ENCODE peak calls at places on chromosomes 5 and 9, in six cellular contexts. B, Z, E, Y, T and P are unnamed samples.

GRCh38 chr5:40436535-40437237 is 243.0 kb upstream of the PTGER4 start:
- DNase-seq in T (no peak), Z (no peak), B (no peak), Y (no peak), E (no peak), P (no peak)

GRCh38 chr5:145689235-145689634 is 145.9 kb downstream of the PRELID2 start:
- DNase-seq in E (no peak), Y (no peak), Z (no peak), T (no peak), B (no peak), P (no peak)

GRCh38 chr5:130975847-130976246 is 189.2 kb downstream of the HINT1 start:
- DNase-seq in Z (no peak), E (no peak), Y (no peak), T (no peak), B (no peak), P (peak)

GRCh38 chr5:112938286-112938685 is 16.3 kb upstream of the REEP5 start:
- DNase-seq in T (no peak), E (no peak), Y (no peak), Z (no peak), B (no peak), P (no peak)

GRCh38 chr9:92947268-92948031 is at the start of gene FGD3:
- DNase-seq in Y (no peak), E (peak), B (no peak), Z (no peak), T (peak), P (no peak)

GRCh38 chr5:83524991-83525390 is 53.4 kb downstream of the VCAN start:
- DNase-seq in Z (no peak), E (no peak), B (no peak), Y (no peak), T (no peak), P (no peak)

GRCh38 chr5:150523472-150524350 is 15.8 kb downstream of the NDST1 start:
- DNase-seq in T (peak), E (peak), Y (no peak), Z (no peak), B (no peak), P (peak)

GRCh38 chr9:130126721-130127429 is 45.3 kb upstream of the NCS1 start:
- DNase-seq in T (no peak), E (no peak), B (no peak), Y (no peak), Z (no peak), P (no peak)

GRCh38 chr9:2992427-2992826 is 148.5 kb upstream of the PUM3 start:
- DNase-seq in B (no peak), E (no peak), Y (no peak), Z (no peak), T (no peak), P (peak)

GRCh38 chr5:145056805-145057204 is 778.3 kb downstream of the PRELID2 start:
- DNase-seq in E (no peak), T (no peak), Z (no peak), Y (no peak), B (no peak), P (peak)

GRCh38 chr5:174721522-174722432 is 2.6 kb upstream of the MSX2 start:
- DNase-seq in Z (no peak), E (no peak), T (no peak), Y (no peak), B (no peak), P (no peak)

GRCh38 chr9:16813838-16814237 is 56.6 kb downstream of the BNC2 start:
- DNase-seq in B (no peak), T (no peak), Y (no peak), E (no peak), Z (no peak), P (no peak)

GRCh38 chr9:116284518-116284917 is 130.9 kb downstream of the PAPPA start:
- DNase-seq in Y (no peak), E (no peak), T (no peak), Z (no peak), B (no peak), P (no peak)

GRCh38 chr5:82365026-82365425 is 86.9 kb upstream of the RPS23 start:
- DNase-seq in Z (no peak), B (no peak), E (no peak), T (no peak), Y (no peak), P (no peak)

GRCh38 chr5:69528015-69528414 is 32.0 kb upstream of the GTF2H2C start:
- DNase-seq in Z (no peak), T (no peak), Y (no peak), E (no peak), B (no peak), P (no peak)

GRCh38 chr9:908806-909205 is 67.3 kb downstream of the DMRT1 start:
- DNase-seq in T (no peak), Y (no peak), E (no peak), Z (no peak), B (no peak), P (no peak)

GRCh38 chr9:912776-913175 is 63.7 kb upstream of the DMRT3 start:
- DNase-seq in B (no peak), Y (no peak), Z (no peak), T (no peak), E (no peak), P (no peak)

GRCh38 chr9:911003-911402 is 65.5 kb upstream of the DMRT3 start:
- DNase-seq in Y (no peak), B (no peak), E (peak), T (no peak), Z (no peak), P (no peak)
- TF ChIP-seq CTCF in Y (no peak), B (no peak), E (no peak), T (no peak), Z (no peak), P (no peak)

DNA sequence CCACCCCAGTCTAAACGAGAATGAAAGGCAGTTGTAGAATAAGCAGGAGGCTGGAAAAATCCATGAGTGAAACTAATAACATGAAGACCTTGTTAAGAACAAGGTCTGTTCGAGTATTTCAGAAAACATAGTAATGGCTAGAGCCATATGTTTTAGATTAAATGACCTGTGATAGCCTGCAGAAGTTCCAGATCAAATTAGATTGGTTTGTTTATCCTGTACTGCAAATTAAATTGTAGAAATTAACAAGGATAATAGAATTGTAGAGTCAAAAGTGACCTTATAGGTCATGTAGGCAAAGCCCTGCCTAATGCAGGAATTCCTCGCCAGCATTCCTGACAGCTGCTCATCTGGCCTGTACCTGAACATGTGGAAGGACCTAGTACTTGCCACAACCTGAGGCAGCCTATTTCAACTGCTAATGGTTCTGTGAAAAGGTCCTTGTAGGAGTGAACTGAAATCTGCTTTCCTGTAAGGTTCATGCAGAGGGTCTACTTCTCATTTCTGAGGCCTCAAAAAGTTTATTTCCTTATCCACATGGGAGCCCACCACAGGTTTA is 17.2 kb downstream of the LIX1 start:
- DNase-seq in Z (no peak), Y (no peak), T (no peak), B (no peak), E (no peak), P (no peak)
- TF ChIP-seq CTCF in Z (no peak), Y (no peak), T (no peak), B (no peak), E (no peak), P (no peak)

GRCh38 chr5:3197699-3198098 is 397.9 kb upstream of the IRX1 start:
- DNase-seq in T (peak), B (no peak), Z (no peak), E (peak), Y (no peak), P (no peak)

GRCh38 chr5:3194684-3195083 is 400.9 kb upstream of the IRX1 start:
- DNase-seq in Z (no peak), Y (no peak), B (no peak), E (peak), T (no peak), P (no peak)

GRCh38 chr5:3194141-3194540 is 401.5 kb upstream of the IRX1 start:
- DNase-seq in Z (no peak), E (no peak), Y (no peak), B (no peak), T (no peak), P (no peak)

GRCh38 chr5:3197237-3197636 is 398.4 kb upstream of the IRX1 start:
- DNase-seq in B (no peak), Y (no peak), E (no peak), T (no peak), Z (no peak), P (no peak)

DNA sequence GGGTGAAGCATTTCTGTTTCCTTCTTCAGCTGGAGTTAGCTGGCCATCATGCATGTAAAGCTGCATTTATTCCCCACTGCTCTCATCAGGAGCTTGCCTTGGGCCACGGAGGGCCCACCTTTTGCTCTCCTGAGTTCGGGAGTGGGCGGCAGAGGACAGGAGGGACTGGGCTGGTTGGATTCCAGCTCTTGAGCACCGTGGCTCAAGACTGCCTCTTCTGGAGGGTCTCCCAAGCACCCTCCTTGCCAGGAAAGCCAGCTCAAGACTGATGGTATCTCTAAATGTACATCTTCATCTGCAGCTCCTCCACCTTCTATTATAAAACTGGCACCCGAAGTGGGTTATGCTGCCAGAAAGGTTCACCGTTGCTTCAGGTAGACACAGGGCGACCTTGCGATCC is 399.6 kb upstream of the IRX1 start:
- DNase-seq in E (no peak), T (no peak), B (no peak), Z (no peak), Y (no peak), P (no peak)
- TF ChIP-seq CTCF in E (no peak), T (no peak), B (no peak), Z (no peak), Y (no peak), P (no peak)

GRCh38 chr5:180557201-180557809 is 34.0 kb downstream of the SCGB3A1 start:
- DNase-seq in Y (no peak), B (no peak), Z (no peak), T (no peak), E (no peak), P (no peak)

GRCh38 chr5:180555168-180555921 is 36.0 kb downstream of the SCGB3A1 start:
- DNase-seq in Z (no peak), B (no peak), T (no peak), Y (no peak), E (no peak), P (no peak)

GRCh38 chr5:180563994-180564393 is 27.3 kb downstream of the SCGB3A1 start:
- DNase-seq in T (no peak), B (no peak), Z (no peak), Y (no peak), E (no peak), P (no peak)

GRCh38 chr5:180553530-180553929 is 37.8 kb downstream of the SCGB3A1 start:
- DNase-seq in B (no peak), Y (no peak), T (no peak), Z (no peak), E (no peak), P (no peak)

DNA sequence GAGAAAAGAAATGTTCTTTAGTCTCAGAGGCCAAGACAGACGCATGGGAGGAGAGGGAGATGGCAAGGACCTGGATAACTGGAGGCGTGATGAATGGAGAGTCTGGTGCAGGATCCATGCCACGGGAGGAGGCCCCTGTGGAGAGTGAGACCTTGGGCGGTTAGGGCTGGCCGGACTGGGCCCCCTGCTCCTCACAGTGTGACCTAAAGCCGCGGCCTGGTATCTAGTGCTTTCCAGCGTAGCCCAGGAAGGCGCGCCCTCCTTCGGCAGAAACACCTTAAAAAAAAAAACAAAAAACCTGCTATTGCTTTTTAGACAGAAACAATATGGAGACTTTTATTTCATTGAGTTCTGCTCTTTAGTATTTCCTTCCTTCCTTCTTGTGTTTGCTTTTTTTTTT is 33.1 kb downstream of the SCGB3A1 start:
- DNase-seq in E (no peak), B (no peak), Z (no peak), Y (no peak), T (no peak), P (no peak)
- TF ChIP-seq CTCF in E (no peak), B (no peak), Z (no peak), Y (no peak), T (no peak), P (no peak)

DNA sequence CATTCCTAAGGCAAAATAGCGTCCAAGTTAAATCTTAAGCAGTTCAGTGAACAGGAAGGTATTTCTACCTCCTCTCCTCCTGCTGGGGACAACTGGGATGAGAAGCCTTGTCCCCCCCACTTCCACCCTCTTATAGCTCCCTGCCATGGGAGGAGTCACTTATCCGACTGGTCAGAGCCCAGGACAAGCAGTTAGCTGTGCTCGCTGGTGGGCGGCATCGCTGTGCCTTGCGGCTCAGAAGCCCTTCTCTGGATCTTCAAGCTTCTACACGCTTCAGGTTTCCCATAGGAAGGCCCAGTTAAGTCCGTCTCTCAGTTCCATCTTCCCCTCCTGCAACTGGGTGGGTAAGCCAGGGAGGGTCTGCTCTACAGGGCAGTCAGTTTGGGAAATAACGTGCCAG is 77.2 kb downstream of the PAX5 start:
- DNase-seq in Y (no peak), E (no peak), B (no peak), T (no peak), Z (no peak), P (no peak)
- TF ChIP-seq CTCF in Y (no peak), E (no peak), B (no peak), T (no peak), Z (no peak), P (no peak)

GRCh38 chr5:126741361-126741760 is 35.6 kb upstream of the LMNB1 start:
- DNase-seq in T (no peak), B (no peak), Y (no peak), Z (no peak), E (no peak), P (no peak)
- TF ChIP-seq CTCF in T (no peak), B (no peak), Y (no peak), Z (no peak), E (no peak), P (no peak)

GRCh38 chr5:67908145-67908765 is 307.3 kb upstream of the PIK3R1 start:
- DNase-seq in Z (no peak), B (no peak), E (no peak), T (no peak), Y (no peak), P (no peak)

GRCh38 chr5:67910599-67910998 is 305.0 kb upstream of the PIK3R1 start:
- DNase-seq in T (no peak), B (no peak), E (no peak), Y (no peak), Z (no peak), P (no peak)
- TF ChIP-seq CTCF in T (no peak), B (no peak), E (no peak), Y (no peak), Z (no peak), P (no peak)

DNA sequence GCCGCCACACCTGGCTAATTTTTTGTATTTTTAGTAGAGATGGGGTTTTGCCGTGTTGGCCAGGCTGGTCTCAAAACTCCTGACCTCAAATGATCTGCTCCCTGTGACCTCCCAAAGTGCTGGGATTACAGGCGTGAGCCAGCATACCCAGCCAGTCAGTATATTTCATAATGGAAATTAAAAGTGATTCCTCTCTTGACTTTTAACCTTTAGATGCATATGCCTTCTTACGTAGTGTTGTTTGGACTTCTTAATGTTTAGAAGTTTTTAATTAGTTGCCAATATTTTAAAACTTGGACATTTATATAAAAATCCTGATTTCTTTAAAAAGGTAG is 22.4 kb downstream of the DENND4C start:
- DNase-seq in E (no peak), B (no peak), T (no peak), Y (no peak), Z (no peak), P (no peak)
- TF ChIP-seq CTCF in E (no peak), B (no peak), T (no peak), Y (no peak), Z (no peak), P (no peak)